ENCODE peak calls at places on chromosomes 6 and 20, in six cellular contexts. One of them, this sample, is unnamed.

GRCh38 chr6:44342489-44342888 is at the start of gene SPATS1:
- DNase-seq in nephron progenitor cell: peak; percentile 30
- DNase-seq in OCI-LY7: no peak
- DNase-seq in lower leg skin: peak; percentile 87
- DNase-seq in activated CD8-positive, alpha-beta memory T cell treated with anti-CD3 and anti-CD28 coated beads for 48 hours: no peak
- DNase-seq in hypothalamus: peak; percentile 5
- DNase-seq in this sample: no peak

GRCh38 chr6:109794201-109794926 is 103.3 kb downstream of the FIG4 start:
- DNase-seq in nephron progenitor cell: no peak
- DNase-seq in OCI-LY7: peak; percentile 31
- DNase-seq in lower leg skin: no peak
- DNase-seq in activated CD8-positive, alpha-beta memory T cell treated with anti-CD3 and anti-CD28 coated beads for 48 hours: no peak
- DNase-seq in hypothalamus: no peak
- DNase-seq in this sample: peak; percentile 24

GRCh38 chr6:72554761-72555221 is 67.1 kb upstream of the KCNQ5 start:
- DNase-seq in nephron progenitor cell: no peak
- DNase-seq in OCI-LY7: no peak
- DNase-seq in lower leg skin: no peak
- DNase-seq in activated CD8-positive, alpha-beta memory T cell treated with anti-CD3 and anti-CD28 coated beads for 48 hours: no peak
- DNase-seq in hypothalamus: no peak
- DNase-seq in this sample: peak; percentile 23

GRCh38 chr20:25296094-25297093 is 48.5 kb downstream of the PYGB start:
- DNase-seq in nephron progenitor cell: no peak
- DNase-seq in OCI-LY7: peak; percentile 56
- DNase-seq in lower leg skin: no peak
- DNase-seq in activated CD8-positive, alpha-beta memory T cell treated with anti-CD3 and anti-CD28 coated beads for 48 hours: no peak
- DNase-seq in hypothalamus: peak; percentile 61
- DNase-seq in this sample: peak; percentile 76

GRCh38 chr6:138656278-138656803 is 117.2 kb upstream of the CCDC28A start:
- DNase-seq in nephron progenitor cell: no peak
- DNase-seq in OCI-LY7: no peak
- DNase-seq in lower leg skin: no peak
- DNase-seq in activated CD8-positive, alpha-beta memory T cell treated with anti-CD3 and anti-CD28 coated beads for 48 hours: no peak
- DNase-seq in hypothalamus: no peak
- DNase-seq in this sample: no peak

GRCh38 chr6:158208226-158208807 is 40.2 kb downstream of the GTF2H5 start:
- DNase-seq in nephron progenitor cell: no peak
- DNase-seq in OCI-LY7: no peak
- DNase-seq in lower leg skin: no peak
- DNase-seq in activated CD8-positive, alpha-beta memory T cell treated with anti-CD3 and anti-CD28 coated beads for 48 hours: no peak
- DNase-seq in hypothalamus: no peak
- DNase-seq in this sample: no peak

GRCh38 chr6:166032366-166033171 is 135.1 kb downstream of the TBXT start:
- DNase-seq in nephron progenitor cell: no peak
- DNase-seq in OCI-LY7: no peak
- DNase-seq in lower leg skin: no peak
- DNase-seq in activated CD8-positive, alpha-beta memory T cell treated with anti-CD3 and anti-CD28 coated beads for 48 hours: no peak
- DNase-seq in hypothalamus: no peak
- DNase-seq in this sample: no peak

GRCh38 chr6:167745660-167746376 is 80.9 kb upstream of the AFDN start:
- DNase-seq in nephron progenitor cell: no peak
- DNase-seq in OCI-LY7: no peak
- DNase-seq in lower leg skin: no peak
- DNase-seq in activated CD8-positive, alpha-beta memory T cell treated with anti-CD3 and anti-CD28 coated beads for 48 hours: no peak
- DNase-seq in hypothalamus: no peak
- DNase-seq in this sample: no peak

GRCh38 chr6:104809116-104809515 is 50.6 kb downstream of the HACE1 start:
- DNase-seq in nephron progenitor cell: no peak
- DNase-seq in OCI-LY7: no peak
- DNase-seq in lower leg skin: no peak
- DNase-seq in activated CD8-positive, alpha-beta memory T cell treated with anti-CD3 and anti-CD28 coated beads for 48 hours: no peak
- DNase-seq in hypothalamus: no peak
- DNase-seq in this sample: no peak

GRCh38 chr6:65289491-65289890 is 417.5 kb downstream of the EYS start:
- DNase-seq in nephron progenitor cell: no peak
- DNase-seq in OCI-LY7: no peak
- DNase-seq in lower leg skin: no peak
- DNase-seq in activated CD8-positive, alpha-beta memory T cell treated with anti-CD3 and anti-CD28 coated beads for 48 hours: no peak
- DNase-seq in hypothalamus: no peak
- DNase-seq in this sample: no peak

GRCh38 chr20:49699200-49699992 is 14.3 kb downstream of the B4GALT5 start:
- DNase-seq in nephron progenitor cell: no peak
- DNase-seq in OCI-LY7: no peak
- DNase-seq in lower leg skin: no peak
- DNase-seq in activated CD8-positive, alpha-beta memory T cell treated with anti-CD3 and anti-CD28 coated beads for 48 hours: no peak
- DNase-seq in hypothalamus: no peak
- DNase-seq in this sample: no peak

GRCh38 chr6:136607932-136608772 is 57.9 kb upstream of the MAP7 start:
- DNase-seq in nephron progenitor cell: peak; percentile 82
- DNase-seq in OCI-LY7: peak; percentile 71
- DNase-seq in lower leg skin: peak; percentile 92
- DNase-seq in activated CD8-positive, alpha-beta memory T cell treated with anti-CD3 and anti-CD28 coated beads for 48 hours: peak; percentile 62
- DNase-seq in hypothalamus: peak; percentile 36
- DNase-seq in this sample: peak; percentile 89

GRCh38 chr6:10472634-10473033 is 48.5 kb upstream of the GCNT2 start:
- DNase-seq in nephron progenitor cell: no peak
- DNase-seq in OCI-LY7: no peak
- DNase-seq in lower leg skin: no peak
- DNase-seq in activated CD8-positive, alpha-beta memory T cell treated with anti-CD3 and anti-CD28 coated beads for 48 hours: no peak
- DNase-seq in hypothalamus: no peak
- DNase-seq in this sample: no peak

GRCh38 chr6:142218441-142218840 is 71.4 kb downstream of the VTA1 start:
- DNase-seq in nephron progenitor cell: no peak
- DNase-seq in OCI-LY7: no peak
- DNase-seq in lower leg skin: no peak
- DNase-seq in activated CD8-positive, alpha-beta memory T cell treated with anti-CD3 and anti-CD28 coated beads for 48 hours: no peak
- DNase-seq in hypothalamus: no peak
- DNase-seq in this sample: no peak

GRCh38 chr6:134340574-134340973 is 22.7 kb upstream of the SGK1 start:
- DNase-seq in nephron progenitor cell: no peak
- DNase-seq in OCI-LY7: no peak
- DNase-seq in lower leg skin: no peak
- DNase-seq in activated CD8-positive, alpha-beta memory T cell treated with anti-CD3 and anti-CD28 coated beads for 48 hours: no peak
- DNase-seq in hypothalamus: no peak
- DNase-seq in this sample: no peak

GRCh38 chr20:32252189-32252588 is 25.3 kb upstream of the KIF3B start:
- DNase-seq in nephron progenitor cell: no peak
- DNase-seq in OCI-LY7: no peak
- DNase-seq in lower leg skin: no peak
- DNase-seq in activated CD8-positive, alpha-beta memory T cell treated with anti-CD3 and anti-CD28 coated beads for 48 hours: peak; percentile 59
- DNase-seq in hypothalamus: no peak
- DNase-seq in this sample: no peak

GRCh38 chr20:539848-540247 is 3.7 kb downstream of the CSNK2A1 start:
- DNase-seq in nephron progenitor cell: no peak
- DNase-seq in OCI-LY7: no peak
- DNase-seq in lower leg skin: no peak
- DNase-seq in activated CD8-positive, alpha-beta memory T cell treated with anti-CD3 and anti-CD28 coated beads for 48 hours: no peak
- DNase-seq in hypothalamus: no peak
- DNase-seq in this sample: no peak

GRCh38 chr6:125444234-125444949 is 142.6 kb upstream of the HDDC2 start:
- DNase-seq in nephron progenitor cell: peak; percentile 61
- DNase-seq in OCI-LY7: no peak
- DNase-seq in lower leg skin: no peak
- DNase-seq in activated CD8-positive, alpha-beta memory T cell treated with anti-CD3 and anti-CD28 coated beads for 48 hours: no peak
- DNase-seq in hypothalamus: peak; percentile 39
- DNase-seq in this sample: no peak

GRCh38 chr20:50594591-50595432 is 84.6 kb downstream of the PTPN1 start:
- DNase-seq in nephron progenitor cell: no peak
- DNase-seq in OCI-LY7: peak; percentile 48
- DNase-seq in lower leg skin: no peak
- DNase-seq in activated CD8-positive, alpha-beta memory T cell treated with anti-CD3 and anti-CD28 coated beads for 48 hours: no peak
- DNase-seq in hypothalamus: no peak
- DNase-seq in this sample: peak; percentile 42

GRCh38 chr6:84921891-84922290 is 157.5 kb upstream of the TBX18 start:
- DNase-seq in nephron progenitor cell: no peak
- DNase-seq in OCI-LY7: no peak
- DNase-seq in lower leg skin: no peak
- DNase-seq in activated CD8-positive, alpha-beta memory T cell treated with anti-CD3 and anti-CD28 coated beads for 48 hours: no peak
- DNase-seq in hypothalamus: no peak
- DNase-seq in this sample: no peak

GRCh38 chr20:1489764-1490436 is 1.3 kb downstream of the SIRPB2 start:
- DNase-seq in nephron progenitor cell: no peak
- DNase-seq in OCI-LY7: no peak
- DNase-seq in lower leg skin: no peak
- DNase-seq in activated CD8-positive, alpha-beta memory T cell treated with anti-CD3 and anti-CD28 coated beads for 48 hours: no peak
- DNase-seq in hypothalamus: no peak
- DNase-seq in this sample: no peak

GRCh38 chr20:40532103-40532502 is 156.9 kb downstream of the MAFB start:
- DNase-seq in nephron progenitor cell: peak; percentile 10
- DNase-seq in OCI-LY7: peak; percentile 41
- DNase-seq in lower leg skin: no peak
- DNase-seq in activated CD8-positive, alpha-beta memory T cell treated with anti-CD3 and anti-CD28 coated beads for 48 hours: no peak
- DNase-seq in hypothalamus: no peak
- DNase-seq in this sample: peak; percentile 75

GRCh38 chr6:132513821-132514545 is 1.1 kb upstream of the STX7 start:
- DNase-seq in nephron progenitor cell: no peak
- DNase-seq in OCI-LY7: no peak
- DNase-seq in lower leg skin: no peak
- DNase-seq in activated CD8-positive, alpha-beta memory T cell treated with anti-CD3 and anti-CD28 coated beads for 48 hours: no peak
- DNase-seq in hypothalamus: no peak
- DNase-seq in this sample: no peak

GRCh38 chr6:41743406-41744235 is 3.6 kb downstream of the PGC start:
- DNase-seq in nephron progenitor cell: no peak
- DNase-seq in OCI-LY7: no peak
- DNase-seq in lower leg skin: no peak
- DNase-seq in activated CD8-positive, alpha-beta memory T cell treated with anti-CD3 and anti-CD28 coated beads for 48 hours: no peak
- DNase-seq in hypothalamus: no peak
- DNase-seq in this sample: no peak

GRCh38 chr6:132713355-132714134 is at the start of gene VNN1:
- DNase-seq in nephron progenitor cell: no peak
- DNase-seq in OCI-LY7: peak; percentile 13
- DNase-seq in lower leg skin: no peak
- DNase-seq in activated CD8-positive, alpha-beta memory T cell treated with anti-CD3 and anti-CD28 coated beads for 48 hours: no peak
- DNase-seq in hypothalamus: no peak
- DNase-seq in this sample: peak; percentile 44

GRCh38 chr6:129655334-129655733 is 54.6 kb downstream of the ARHGAP18 start:
- DNase-seq in nephron progenitor cell: no peak
- DNase-seq in OCI-LY7: no peak
- DNase-seq in lower leg skin: no peak
- DNase-seq in activated CD8-positive, alpha-beta memory T cell treated with anti-CD3 and anti-CD28 coated beads for 48 hours: no peak
- DNase-seq in hypothalamus: no peak
- DNase-seq in this sample: no peak

GRCh38 chr20:47205577-47206123 is 150.8 kb downstream of the ZMYND8 start:
- DNase-seq in nephron progenitor cell: peak; percentile 36
- DNase-seq in OCI-LY7: peak; percentile 56
- DNase-seq in lower leg skin: no peak
- DNase-seq in activated CD8-positive, alpha-beta memory T cell treated with anti-CD3 and anti-CD28 coated beads for 48 hours: peak; percentile 37
- DNase-seq in hypothalamus: no peak
- DNase-seq in this sample: peak; percentile 59

GRCh38 chr6:134436281-134436815 is 118.4 kb upstream of the SGK1 start:
- DNase-seq in nephron progenitor cell: no peak
- DNase-seq in OCI-LY7: peak; percentile 37
- DNase-seq in lower leg skin: peak; percentile 88
- DNase-seq in activated CD8-positive, alpha-beta memory T cell treated with anti-CD3 and anti-CD28 coated beads for 48 hours: no peak
- DNase-seq in hypothalamus: peak; percentile 52
- DNase-seq in this sample: no peak

GRCh38 chr6:137530404-137530803 is 36.2 kb upstream of the OLIG3 start:
- DNase-seq in nephron progenitor cell: no peak
- DNase-seq in OCI-LY7: no peak
- DNase-seq in lower leg skin: no peak
- DNase-seq in activated CD8-positive, alpha-beta memory T cell treated with anti-CD3 and anti-CD28 coated beads for 48 hours: no peak
- DNase-seq in hypothalamus: no peak
- DNase-seq in this sample: no peak

This sample was measured in Karpas-422.